ENCODE peak calls at places on chromosomes 6 and 20, in five cellular contexts. C is hepatocyte, H is mammary epithelial cell, V is fibroblast of lung, E is neural progenitor cell. J is an unnamed sample.
A peak's percentile ranks its signal among the peaks of the same experiment; 100 is the strongest.

GRCh38 chr6:89483111-89483720 is 50.3 kb downstream of the ANKRD6 start:
- DNase-seq in C (no peak), H (no peak), V (peak; percentile 80), E (peak; percentile 56), J (no peak)

GRCh38 chr6:150363733-150364132 is 5.1 kb upstream of the IYD start:
- DNase-seq in C (no peak), H (no peak), V (no peak), E (no peak), J (no peak)

GRCh38 chr20:18788021-18788420 is 25.6 kb upstream of the SCP2D1 start:
- DNase-seq in C (no peak), H (no peak), V (no peak), E (no peak), J (no peak)

GRCh38 chr6:161300823-161301222 is 27.0 kb upstream of the AGPAT4 start:
- DNase-seq in C (no peak), H (no peak), V (no peak), E (no peak), J (no peak)

GRCh38 chr6:43848992-43849391 is 79.0 kb downstream of the VEGFA start:
- DNase-seq in C (no peak), H (no peak), V (no peak), E (no peak), J (no peak)

GRCh38 chr6:154408906-154409500 is 52.4 kb upstream of the IPCEF1 start:
- DNase-seq in C (no peak), H (no peak), V (peak; percentile 45), E (no peak), J (peak; percentile 65)

GRCh38 chr6:29813809-29814208 is 13.8 kb upstream of the HLA-G start:
- DNase-seq in C (no peak), H (peak; percentile 86), V (no peak), E (no peak), J (no peak)

GRCh38 chr6:53831956-53832660 is 37.3 kb downstream of the LRRC1 start:
- DNase-seq in C (no peak), H (no peak), V (peak; percentile 41), E (no peak), J (no peak)

GRCh38 chr6:142378138-142378875 is 76.5 kb downstream of the ADGRG6 start:
- DNase-seq in C (peak; percentile 40), H (peak; percentile 45), V (peak; percentile 94), E (no peak), J (peak; percentile 96)

GRCh38 chr20:44810061-44810390 is 320 bp downstream of the RIMS4 start:
- DNase-seq in C (no peak), H (no peak), V (no peak), E (no peak), J (no peak)

GRCh38 chr6:150006961-150007464 is 18.3 kb downstream of the RAET1L start:
- DNase-seq in C (peak; percentile 37), H (no peak), V (no peak), E (peak; percentile 42), J (no peak)

GRCh38 chr20:32481311-32482103 is 103.6 kb downstream of the NOL4L start:
- DNase-seq in C (peak; percentile 54), H (no peak), V (no peak), E (peak; percentile 45), J (peak; percentile 32)

GRCh38 chr6:148851683-148852556 is 105.1 kb downstream of the UST start:
- DNase-seq in C (no peak), H (no peak), V (no peak), E (peak; percentile 44), J (no peak)

GRCh38 chr6:158970640-158971291 is 29.2 kb downstream of the RSPH3 start:
- DNase-seq in C (no peak), H (peak; percentile 14), V (no peak), E (peak; percentile 26), J (no peak)

GRCh38 chr6:45607818-45608217 is 230.1 kb upstream of the SUPT3H start:
- DNase-seq in C (no peak), H (peak; percentile 88), V (peak; percentile 56), E (no peak), J (no peak)

GRCh38 chr6:4550227-4550597 is 226.0 kb upstream of the CDYL start:
- DNase-seq in C (no peak), H (no peak), V (no peak), E (no peak), J (no peak)

GRCh38 chr6:21972516-21972915 is 324.3 kb downstream of the PRL start:
- DNase-seq in C (no peak), H (no peak), V (peak; percentile 15), E (no peak), J (no peak)

GRCh38 chr6:72861935-72862432 is 240.1 kb downstream of the KCNQ5 start:
- DNase-seq in C (no peak), H (peak; percentile 39), V (peak; percentile 65), E (no peak), J (peak; percentile 88)

GRCh38 chr6:108114861-108115597 is 40.5 kb upstream of the OSTM1 start:
- DNase-seq in C (peak; percentile 62), H (peak; percentile 58), V (peak; percentile 82), E (peak; percentile 89), J (peak; percentile 71)

GRCh38 chr20:36574278-36575065 is 1.1 kb downstream of the TGIF2 start:
- DNase-seq in C (peak; percentile 78), H (peak; percentile 32), V (peak; percentile 59), E (peak; percentile 74), J (peak; percentile 58)

GRCh38 chr6:141682391-141682790 is 450.3 kb upstream of the GJE1 start:
- DNase-seq in C (no peak), H (peak; percentile 6), V (no peak), E (peak; percentile 3), J (no peak)

GRCh38 chr20:1033751-1034419 is 31.8 kb upstream of the RSPO4 start:
- DNase-seq in C (no peak), H (no peak), V (no peak), E (no peak), J (no peak)

GRCh38 chr6:139407718-139408222 is 33.3 kb upstream of the CITED2 start:
- DNase-seq in C (no peak), H (peak; percentile 98), V (peak; percentile 100), E (peak; percentile 17), J (no peak)

GRCh38 chr6:13273931-13274706 is 54.2 kb downstream of the TBC1D7 start:
- DNase-seq in C (no peak), H (no peak), V (no peak), E (no peak), J (no peak)

GRCh38 chr20:25315418-25316210 is 67.7 kb downstream of the PYGB start:
- DNase-seq in C (no peak), H (peak; percentile 54), V (peak; percentile 74), E (no peak), J (no peak)

GRCh38 chr6:168497381-168497780 is 56.4 kb downstream of the SMOC2 start:
- DNase-seq in C (no peak), H (no peak), V (no peak), E (no peak), J (no peak)

GRCh38 chr6:110703906-110704594 is 111.2 kb downstream of the CDK19 start:
- DNase-seq in C (no peak), H (peak; percentile 42), V (no peak), E (no peak), J (no peak)

GRCh38 chr6:28985396-28986164 is 19.5 kb downstream of the ZNF311 start:
- DNase-seq in C (peak; percentile 96), H (peak; percentile 97), V (peak; percentile 98), E (peak; percentile 97), J (peak; percentile 98)

DNA sequence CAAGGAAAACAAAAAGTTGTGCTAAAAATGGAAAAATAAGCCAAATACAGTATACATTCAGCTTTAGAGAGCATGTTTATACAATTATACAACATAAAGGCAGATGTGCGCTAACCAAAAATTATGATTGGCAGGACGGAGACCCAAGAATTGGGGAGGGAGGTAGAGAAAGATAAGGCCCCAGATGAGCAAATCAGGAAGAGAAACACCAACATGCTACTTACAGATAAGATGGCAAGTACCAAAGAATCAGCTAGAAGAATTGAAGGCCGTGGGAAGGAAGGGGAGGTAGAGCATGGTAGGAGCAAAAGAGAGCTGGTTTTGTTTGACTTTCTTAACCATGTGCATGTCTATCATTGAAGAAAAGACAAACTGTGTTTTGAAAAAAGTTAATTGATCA is 45.4 kb downstream of the PRND start:
- DNase-seq in C (no peak), H (no peak), V (no peak), E (no peak), J (no peak)
- TF ChIP-seq EZH2 in C (no peak), H (no peak), V (no peak), E (no peak), J (no peak)

DNA sequence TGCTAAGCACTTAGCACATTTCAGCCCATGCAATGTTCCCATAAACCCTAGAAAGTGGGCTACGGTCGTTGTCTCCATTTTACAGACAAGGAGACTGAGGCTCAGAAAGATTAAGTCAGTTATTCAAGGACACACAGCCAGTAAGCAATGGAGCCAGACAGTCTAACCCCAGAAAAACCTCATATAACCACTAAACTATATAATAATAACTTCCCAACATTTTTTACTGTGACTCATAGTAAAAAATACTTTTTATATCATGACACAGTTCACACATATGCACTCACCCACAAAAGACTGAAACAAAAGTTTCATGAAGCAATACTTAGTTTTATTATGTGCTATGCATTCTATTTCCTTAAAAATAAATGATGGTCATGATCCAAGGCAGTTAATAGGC is 66.2 kb upstream of the EYA2 start:
- DNase-seq in C (no peak), H (peak; percentile 65), V (peak; percentile 80), E (no peak), J (no peak)
- H3K4me2 ChIP-seq in C (no peak overlapping the region), H (no peak overlapping the region), V (no peak overlapping the region), E (no peak overlapping the region), J (no peak overlapping the region)

GRCh38 chr6:117674503-117674902 is 766 bp upstream of the NUS1 start:
- DNase-seq in C (no peak), H (no peak), V (no peak), E (no peak), J (no peak)

GRCh38 chr6:117681321-117681720 is 6.1 kb downstream of the NUS1 start:
- DNase-seq in C (no peak), H (no peak), V (no peak), E (no peak), J (peak; percentile 70)

GRCh38 chr6:117676577-117677218 is 1.4 kb downstream of the NUS1 start:
- DNase-seq in C (no peak), H (peak; percentile 6), V (peak; percentile 10), E (peak; percentile 5), J (no peak)

GRCh38 chr6:117674991-117675657 is at the start of gene NUS1:
- DNase-seq in C (peak; percentile 99), H (peak; percentile 96), V (peak; percentile 96), E (peak; percentile 99), J (peak; percentile 97)

GRCh38 chr6:117677553-117678131 is 2.4 kb downstream of the NUS1 start:
- DNase-seq in C (no peak), H (peak; percentile 78), V (peak; percentile 27), E (no peak), J (no peak)
- H4K20me1 ChIP-seq in C (peaks cover 48% of the 10 kb centered on the region), H (peaks cover 5% of the 10 kb centered on the region), V (peaks cover 4% of the 10 kb centered on the region), E (peaks cover 54% of the 10 kb centered on the region), J (peaks cover 14% of the 10 kb centered on the region)

GRCh38 chr20:58150772-58151171 is 77.7 kb downstream of the ANKRD60 start:
- DNase-seq in C (peak; percentile 46), H (no peak), V (no peak), E (peak; percentile 88), J (no peak)
- TF ChIP-seq EZH2 in C (no peak), H (no peak), V (no peak), E (no peak), J (no peak)

DNA sequence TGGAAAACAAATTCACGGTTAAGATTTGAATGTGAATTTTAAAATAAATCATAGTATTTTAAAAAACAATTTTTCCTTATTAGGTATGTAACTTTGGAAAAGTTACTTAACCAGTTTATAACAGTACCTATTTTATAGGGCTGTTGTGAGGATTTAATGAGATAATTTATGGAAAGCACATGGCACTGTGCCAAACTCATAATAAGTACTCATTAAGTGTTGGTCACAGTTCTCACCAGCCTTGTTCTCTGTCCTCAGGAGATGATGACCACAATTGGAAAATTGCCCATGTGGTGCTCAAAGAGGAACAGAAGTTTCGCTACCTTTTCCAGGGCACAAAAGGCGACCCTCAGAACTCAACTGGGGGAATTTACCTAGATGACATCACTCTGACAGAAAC is 39.6 kb downstream of the MEP1A start:
- DNase-seq in C (no peak), H (no peak), V (no peak), E (no peak), J (no peak)
- H3K4me2 ChIP-seq in C (no peak overlapping the region), H (no peak overlapping the region), V (no peak overlapping the region), E (no peak overlapping the region), J (no peak overlapping the region)

J was measured in endothelial cell of umbilical vein.